ENCODE peak calls at places on chromosome 2, in four cellular contexts. C is NCI-H345, U is adipocyte, Q is iPS DF 19.7. O is an unnamed sample.
A peak's percentile ranks its signal among the peaks of the same experiment; 100 is the strongest.

GRCh38 chr2:172298009-172298408 is 129.4 kb upstream of the ITGA6 start:
- DNase-seq in C (no peak), U (no peak), Q (no peak), O (no peak)

GRCh38 chr2:108377815-108378630 is at the start of gene SULT1C4:
- DNase-seq in C (no peak), U (no peak), Q (no peak), O (no peak)

GRCh38 chr2:19425419-19425818 is 67.0 kb upstream of the OSR1 start:
- DNase-seq in C (no peak), U (peak; percentile 61), Q (no peak), O (peak; percentile 63)

GRCh38 chr2:120319135-120319534 is 26.8 kb upstream of the INHBB start:
- DNase-seq in C (no peak), U (no peak), Q (no peak), O (no peak)

GRCh38 chr2:43133336-43133707 is 93.1 kb downstream of the ZFP36L2 start:
- DNase-seq in C (no peak), U (no peak), Q (no peak), O (no peak)

GRCh38 chr2:14756122-14756541 is 123.6 kb downstream of the LRATD1 start:
- DNase-seq in C (no peak), U (no peak), Q (no peak), O (no peak)

GRCh38 chr2:156340818-156341481 is 8.4 kb upstream of the NR4A2 start:
- DNase-seq in C (peak; percentile 69), U (peak; percentile 26), Q (no peak), O (peak; percentile 34)

GRCh38 chr2:211503856-211504255 is 947.5 kb downstream of the CPS1 start:
- DNase-seq in C (no peak), U (no peak), Q (no peak), O (no peak)

GRCh38 chr2:69298862-69299261 is 88.2 kb downstream of the GFPT1 start:
- DNase-seq in C (no peak), U (peak; percentile 49), Q (no peak), O (no peak)